ENCODE peak calls at places on chromosome 3, in nine cellular contexts. S is mammary epithelial cell; Q is HepG2; N is Panc1; E is CD8-positive, alpha-beta T cell; R is hepatocyte; D is CD8-positive, alpha-beta memory T cell; B is uterus; Z is breast epithelium. J is an unnamed sample.
A peak's percentile ranks its signal among the peaks of the same experiment; 100 is the strongest.

GRCh38 chr3:117200962-117201361 is 491.4 kb downstream of the TUSC7 start:
- DNase-seq in D (no peak), S (no peak), R (no peak), Q (no peak), E (no peak), Z (no peak), B (no peak), N (no peak), J (no peak)

GRCh38 chr3:65854606-65855304 is 184.0 kb downstream of the MAGI1 start:
- DNase-seq in S (peak; percentile 36), B (no peak), N (no peak), D (no peak), E (no peak), R (peak; percentile 37), Q (no peak), Z (no peak), J (peak; percentile 29)

GRCh38 chr3:151403246-151403645 is 18.7 kb upstream of the P2RY12 start:
- DNase-seq in D (no peak), E (no peak), B (no peak), R (no peak), N (no peak), Q (no peak), Z (no peak), S (peak; percentile 83), J (peak; percentile 62)

GRCh38 chr3:71018794-71019193 is 564.7 kb downstream of the FOXP1 start:
- DNase-seq in D (no peak), Q (no peak), E (no peak), Z (no peak), S (no peak), B (no peak), R (no peak), N (no peak), J (no peak)

GRCh38 chr3:44722103-44722401 is 7.4 kb upstream of the ZNF501 start:
- DNase-seq in N (no peak), S (no peak), D (no peak), Q (no peak), B (no peak), R (no peak), Z (no peak), E (no peak), J (no peak)

GRCh38 chr3:44825264-44825925 is 36.3 kb upstream of the TMEM42 start:
- DNase-seq in Q (no peak), N (no peak), Z (no peak), R (no peak), E (no peak), S (peak; percentile 73), B (no peak), D (no peak), J (peak; percentile 78)

GRCh38 chr3:16838561-16838960 is 46.2 kb upstream of the PLCL2 start:
- DNase-seq in D (no peak), Z (no peak), N (no peak), S (no peak), E (no peak), Q (peak; percentile 6), B (no peak), R (no peak), J (no peak)

GRCh38 chr3:46129588-46130272 is 78.4 kb downstream of the CCR1 start:
- DNase-seq in R (no peak), Z (no peak), E (no peak), S (no peak), B (no peak), N (no peak), Q (no peak), D (no peak), J (no peak)

GRCh38 chr3:123405021-123405420 is 43.9 kb downstream of the ADCY5 start:
- DNase-seq in Z (no peak), D (no peak), E (no peak), N (no peak), S (no peak), R (no peak), B (no peak), Q (no peak), J (no peak)

GRCh38 chr3:183845608-183846288 is 20.4 kb upstream of the MAP6D1 start:
- DNase-seq in E (no peak), S (peak; percentile 42), B (no peak), N (no peak), R (no peak), Z (no peak), D (no peak), Q (no peak), J (peak; percentile 41)
- H3K4me3 ChIP-seq in E (no peak overlapping the region), S (no peak overlapping the region), B (no peak overlapping the region), N (no peak overlapping the region), R (no peak overlapping the region), Z (no peak overlapping the region), D (no peak overlapping the region), Q (no peak overlapping the region), J (no peak overlapping the region)

DNA sequence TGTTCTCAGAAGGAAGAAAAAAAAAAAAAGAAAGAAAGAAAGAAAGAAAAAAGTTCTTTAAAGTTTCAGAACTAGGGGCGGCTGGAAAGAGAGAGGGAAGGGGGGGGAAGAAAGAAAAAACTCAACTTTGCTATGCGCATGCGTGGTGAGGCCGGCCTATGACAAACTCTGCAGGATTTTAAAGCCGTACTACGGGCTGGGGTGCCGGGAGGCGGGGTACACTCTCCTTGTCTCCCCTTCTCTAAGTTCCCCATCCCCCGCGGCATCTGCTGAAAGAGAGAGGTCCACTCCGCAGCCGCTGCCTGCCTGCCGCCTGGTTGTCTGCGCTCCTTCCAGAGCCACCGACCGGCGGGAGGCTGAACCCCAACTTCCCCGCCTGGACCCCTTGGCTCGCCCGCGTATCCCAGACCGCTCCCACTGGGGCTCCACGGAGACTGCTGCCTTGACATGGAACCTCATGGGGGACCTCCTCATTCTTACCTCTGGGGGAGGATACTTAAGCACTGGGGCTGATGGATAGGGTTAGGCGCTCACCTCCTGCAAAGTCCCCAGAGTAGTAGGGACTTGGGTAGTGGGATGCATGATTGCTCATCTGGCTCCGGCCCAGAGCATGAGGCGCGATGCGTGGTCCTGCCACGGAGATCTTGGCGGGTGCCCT is 1.4 kb upstream of the WNT5A start:
- DNase-seq in D (no peak), E (no peak), S (peak; percentile 59), R (peak; percentile 91), Q (no peak), Z (no peak), B (peak; percentile 55), N (no peak), J (peak; percentile 90)
- H3K4me3 ChIP-seq in D (no peak overlapping the region), E (no peak overlapping the region), S (peak overlapping the region; percentile 68), R (peak overlapping the region; percentile 69), Q (no peak overlapping the region), Z (peak overlapping the region; percentile 51), B (peak overlapping the region; percentile 76), N (peak overlapping the region; percentile 57), J (peak overlapping the region; percentile 86)

GRCh38 chr3:42500091-42500490 is 2.4 kb upstream of the VIPR1 start:
- DNase-seq in N (no peak), E (no peak), S (no peak), Z (peak; percentile 14), D (no peak), Q (no peak), B (no peak), R (no peak), J (no peak)

GRCh38 chr3:42501681-42502428 is 588 bp upstream of the VIPR1 start:
- DNase-seq in R (peak; percentile 82), D (peak; percentile 72), N (no peak), S (peak; percentile 52), E (peak; percentile 21), Z (peak; percentile 80), Q (peak; percentile 22), B (no peak), J (peak; percentile 58)

GRCh38 chr3:42502429-42503250 is at the start of gene VIPR1:
- DNase-seq in E (peak; percentile 91), Q (peak; percentile 30), Z (peak; percentile 87), S (peak; percentile 80), B (peak; percentile 42), R (peak; percentile 93), N (no peak), D (peak; percentile 94), J (peak; percentile 27)

GRCh38 chr3:42500909-42501308 is 1.5 kb upstream of the VIPR1 start:
- DNase-seq in E (no peak), Z (peak; percentile 24), D (no peak), R (no peak), N (no peak), Q (no peak), B (no peak), S (no peak), J (no peak)

GRCh38 chr3:42501321-42501680 is 1.1 kb upstream of the VIPR1 start:
- DNase-seq in N (no peak), D (no peak), S (no peak), Q (no peak), E (no peak), Z (peak; percentile 52), R (no peak), B (no peak), J (no peak)
- H3K4me3 ChIP-seq in N (no peak overlapping the region), D (peak overlapping the region; percentile 95), S (no peak overlapping the region), Q (no peak overlapping the region), E (peak overlapping the region; percentile 95), Z (peak overlapping the region; percentile 39), R (peak overlapping the region; percentile 20), B (no peak overlapping the region), J (no peak overlapping the region)

GRCh38 chr3:13420817-13421755 is 964 bp upstream of the NUP210 start:
- DNase-seq in Z (no peak), B (no peak), Q (no peak), N (no peak), D (peak; percentile 88), S (no peak), R (no peak), E (peak; percentile 67), J (no peak)
- H3K4me3 ChIP-seq in Z (no peak overlapping the region), B (no peak overlapping the region), Q (peak overlapping the region; percentile 54), N (peak overlapping the region; percentile 44), D (peak overlapping the region; percentile 69), S (no peak overlapping the region), R (no peak overlapping the region), E (peak overlapping the region; percentile 84), J (no peak overlapping the region)

DNA sequence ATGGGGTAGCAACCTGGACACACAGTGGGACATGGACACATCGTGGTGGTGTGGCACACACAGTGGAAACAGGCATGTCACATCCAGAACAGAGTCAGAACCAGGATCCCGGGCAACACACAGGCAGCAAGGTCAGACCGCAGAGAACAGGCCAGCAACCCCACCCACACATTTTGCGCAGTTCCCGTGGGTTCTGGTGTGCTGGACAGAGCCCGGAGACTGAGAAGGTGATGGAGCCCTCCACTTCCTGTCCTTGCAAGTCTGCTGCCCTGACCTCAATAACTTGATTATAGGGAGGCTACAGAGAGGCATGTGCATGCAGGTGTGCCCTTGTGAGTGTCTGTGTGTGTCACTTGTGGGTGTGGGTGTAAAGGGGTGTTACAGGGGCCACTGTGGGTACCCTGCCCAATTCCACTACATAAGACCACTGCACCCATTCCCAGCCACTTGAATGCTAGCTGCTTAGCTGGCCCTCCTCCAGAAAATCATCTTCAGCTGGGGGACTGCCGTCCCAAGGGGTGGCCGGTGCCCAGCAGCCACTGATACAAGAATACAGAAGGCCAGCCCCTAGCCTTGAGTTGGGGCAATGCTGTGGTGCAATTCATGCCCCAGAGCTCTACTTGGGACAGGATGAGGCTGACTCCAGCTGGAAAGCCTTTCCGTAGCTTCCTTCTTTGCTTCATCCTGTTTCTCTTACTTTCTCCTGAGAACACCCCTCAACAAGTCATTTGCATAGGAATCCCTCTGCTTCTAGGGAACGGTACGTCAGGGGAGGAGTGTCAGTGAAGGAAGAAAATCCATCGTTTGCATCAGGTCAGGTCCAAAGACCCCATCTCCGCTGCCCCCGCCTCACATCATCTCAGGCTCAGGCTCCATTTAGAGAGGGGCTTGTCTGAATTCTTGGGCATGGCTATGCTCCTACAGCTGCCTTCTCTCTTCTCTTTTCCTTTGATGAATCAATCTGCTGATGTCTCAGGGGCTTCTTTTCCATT is 72.1 kb downstream of the SCN5A start:
- DNase-seq in Z (no peak), B (no peak), S (no peak), E (no peak), R (peak; percentile 2), N (no peak), D (no peak), Q (no peak), J (no peak)
- H3K4me3 ChIP-seq in Z (no peak overlapping the region), B (no peak overlapping the region), S (no peak overlapping the region), E (no peak overlapping the region), R (no peak overlapping the region), N (no peak overlapping the region), D (no peak overlapping the region), Q (no peak overlapping the region), J (no peak overlapping the region)